ENCODE peak calls at places on chromosomes 13 and 19, in seven cellular contexts. G is mesendoderm; E is suprapubic skin; I is HepG2; B is CD8-positive, alpha-beta T cell; O is Panc1; Y is ovary. L is an unnamed sample.

GRCh38 chr13:23833733-23834611 is 55.2 kb downstream of the MIPEP start:
- DNase-seq in G (peak; percentile 18), E (no peak), I (no peak), B (no peak), O (no peak), Y (no peak), L (peak; percentile 18)

GRCh38 chr13:109010912-109011311 is 381.5 kb downstream of the MYO16 start:
- DNase-seq in G (peak; percentile 87), E (no peak), I (no peak), B (no peak), O (no peak), Y (no peak), L (no peak)

GRCh38 chr19:51029718-51030117 is 3.3 kb upstream of the KLK11 start:
- DNase-seq in G (peak; percentile 61), E (no peak), I (no peak), B (no peak), O (no peak), Y (no peak), L (no peak)

GRCh38 chr19:53272044-53272443 is 4.5 kb upstream of the VN1R4 start:
- DNase-seq in G (no peak), E (no peak), I (no peak), B (no peak), O (no peak), Y (no peak), L (no peak)

GRCh38 chr13:79966039-79966438 is 374.9 kb downstream of the SPRY2 start:
- DNase-seq in G (no peak), E (no peak), I (no peak), B (no peak), O (no peak), Y (no peak), L (no peak)

GRCh38 chr13:63737418-63737817 is 2321.8 kb upstream of the PCDH20 start:
- DNase-seq in G (no peak), E (no peak), I (peak; percentile 13), B (no peak), O (no peak), Y (no peak), L (no peak)

GRCh38 chr13:47178090-47178950 is 281.5 kb upstream of the HTR2A start:
- DNase-seq in G (peak; percentile 22), E (no peak), I (no peak), B (no peak), O (no peak), Y (no peak), L (no peak)

GRCh38 chr13:100203696-100204367 is 114.9 kb downstream of the PCCA start:
- DNase-seq in G (no peak), E (no peak), I (no peak), B (no peak), O (no peak), Y (no peak), L (no peak)

GRCh38 chr19:35903550-35904179 is 1.3 kb downstream of the HCST start:
- DNase-seq in G (peak; percentile 93), E (peak; percentile 88), I (peak; percentile 52), B (peak; percentile 87), O (no peak), Y (peak; percentile 53), L (no peak)

GRCh38 chr13:65907656-65908441 is 1322.3 kb downstream of the PCDH9 start:
- DNase-seq in G (peak; percentile 8), E (no peak), I (no peak), B (no peak), O (no peak), Y (no peak), L (no peak)

GRCh38 chr19:4369888-4370260 is 26.5 kb downstream of the MPND start:
- DNase-seq in G (peak; percentile 54), E (no peak), I (no peak), B (peak; percentile 77), O (no peak), Y (peak; percentile 59), L (no peak)

GRCh38 chr19:2827840-2828489 is 8.3 kb downstream of the ZNF554 start:
- DNase-seq in G (no peak), E (no peak), I (no peak), B (no peak), O (no peak), Y (no peak), L (no peak)

GRCh38 chr13:31909889-31910551 is 121.6 kb upstream of the FRY start:
- DNase-seq in G (peak; percentile 66), E (no peak), I (peak; percentile 45), B (peak; percentile 53), O (peak; percentile 20), Y (peak; percentile 43), L (peak; percentile 70)

GRCh38 chr13:97136418-97136817 is 85.7 kb upstream of the MBNL2 start:
- DNase-seq in G (no peak), E (no peak), I (no peak), B (no peak), O (no peak), Y (no peak), L (no peak)

GRCh38 chr13:44302233-44302632 is 71.4 kb upstream of the SERP2 start:
- DNase-seq in G (no peak), E (no peak), I (no peak), B (no peak), O (no peak), Y (no peak), L (no peak)

DNA sequence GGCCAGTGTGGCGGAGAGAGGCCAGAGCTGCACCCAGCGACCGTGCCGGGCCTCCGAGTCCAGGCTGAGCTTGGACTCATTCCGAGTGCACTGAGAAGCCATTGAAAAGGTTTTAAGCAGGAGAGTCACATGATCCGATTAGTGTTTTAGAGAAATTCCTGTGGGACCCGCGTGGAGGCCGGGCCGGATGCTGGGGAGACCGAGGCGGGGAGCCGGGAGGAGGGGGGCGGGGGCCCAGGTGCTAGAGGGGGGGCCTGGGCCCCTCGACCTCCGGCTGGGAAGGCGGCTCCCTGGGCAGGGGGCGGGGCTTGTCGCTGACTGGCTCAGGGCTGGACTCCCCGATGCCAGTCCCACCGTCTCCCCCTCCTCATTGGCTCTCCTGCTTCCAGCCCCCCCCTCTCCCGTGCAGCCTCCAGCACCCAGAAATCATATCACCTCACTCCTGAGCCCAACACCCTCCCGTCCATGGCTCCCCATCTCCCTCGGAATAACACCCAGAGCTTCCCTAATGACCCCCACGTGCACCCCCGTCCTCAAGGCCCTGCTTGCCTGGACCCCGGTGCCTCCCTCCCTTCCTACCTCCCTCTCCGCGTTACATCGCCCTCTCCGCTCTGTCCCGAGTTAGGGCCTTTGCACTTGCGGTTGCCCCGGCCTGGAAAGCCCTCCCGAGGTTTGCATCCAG is 5.2 kb upstream of the ZNF579 start:
- DNase-seq in G (peak; percentile 63), E (no peak), I (peak; percentile 76), B (peak; percentile 50), O (no peak), Y (peak; percentile 87), L (no peak)
- H3K27ac ChIP-seq in G (peak overlapping the region; percentile 67), E (peak overlapping the region; percentile 32), I (peak overlapping the region; percentile 25), B (no peak overlapping the region), O (peak overlapping the region; percentile 58), Y (peak overlapping the region; percentile 55), L (peak overlapping the region; percentile 96)

GRCh38 chr13:98549006-98549727 is 27.7 kb downstream of the STK24 start:
- DNase-seq in G (no peak), E (no peak), I (peak; percentile 28), B (no peak), O (no peak), Y (no peak), L (no peak)
- H3K27ac ChIP-seq in G (no peak overlapping the region), E (peak overlapping the region; percentile 3), I (peak overlapping the region; percentile 12), B (no peak overlapping the region), O (no peak overlapping the region), Y (no peak overlapping the region), L (no peak overlapping the region)

GRCh38 chr13:48923376-48923775 is 52.3 kb upstream of the FNDC3A start:
- DNase-seq in G (no peak), E (no peak), I (no peak), B (no peak), O (no peak), Y (no peak), L (no peak)

GRCh38 chr13:48919750-48920149 is 56.0 kb upstream of the FNDC3A start:
- DNase-seq in G (no peak), E (no peak), I (no peak), B (no peak), O (no peak), Y (no peak), L (no peak)

DNA sequence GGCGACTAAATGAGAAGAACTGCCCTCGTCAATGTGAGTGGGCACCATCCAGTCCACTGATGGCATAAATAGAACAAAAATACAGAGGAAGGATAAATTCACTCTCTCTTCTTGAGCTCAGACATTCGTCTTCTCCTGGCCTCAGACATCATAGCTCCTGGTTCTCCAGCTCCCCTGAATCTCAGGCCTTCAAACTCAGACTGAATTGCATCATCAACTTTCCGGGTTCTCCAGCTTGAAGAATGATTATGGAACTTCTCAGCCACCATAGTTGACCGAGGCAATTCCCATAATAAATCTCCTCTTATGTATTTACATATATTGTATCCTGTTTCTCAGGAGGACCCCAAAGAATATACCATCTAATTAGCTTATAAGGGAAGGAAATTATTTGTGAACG is 55.0 kb upstream of the FNDC3A start:
- DNase-seq in G (no peak), E (no peak), I (no peak), B (no peak), O (no peak), Y (no peak), L (no peak)
- H3K27ac ChIP-seq in G (no peak overlapping the region), E (no peak overlapping the region), I (no peak overlapping the region), B (no peak overlapping the region), O (no peak overlapping the region), Y (no peak overlapping the region), L (no peak overlapping the region)

GRCh38 chr19:6654347-6655310 is 15.3 kb downstream of the TNFSF14 start:
- DNase-seq in G (no peak), E (no peak), I (no peak), B (peak; percentile 37), O (no peak), Y (no peak), L (no peak)
- H3K27ac ChIP-seq in G (peak overlapping the region; percentile 4), E (no peak overlapping the region), I (no peak overlapping the region), B (no peak overlapping the region), O (no peak overlapping the region), Y (no peak overlapping the region), L (no peak overlapping the region)

DNA sequence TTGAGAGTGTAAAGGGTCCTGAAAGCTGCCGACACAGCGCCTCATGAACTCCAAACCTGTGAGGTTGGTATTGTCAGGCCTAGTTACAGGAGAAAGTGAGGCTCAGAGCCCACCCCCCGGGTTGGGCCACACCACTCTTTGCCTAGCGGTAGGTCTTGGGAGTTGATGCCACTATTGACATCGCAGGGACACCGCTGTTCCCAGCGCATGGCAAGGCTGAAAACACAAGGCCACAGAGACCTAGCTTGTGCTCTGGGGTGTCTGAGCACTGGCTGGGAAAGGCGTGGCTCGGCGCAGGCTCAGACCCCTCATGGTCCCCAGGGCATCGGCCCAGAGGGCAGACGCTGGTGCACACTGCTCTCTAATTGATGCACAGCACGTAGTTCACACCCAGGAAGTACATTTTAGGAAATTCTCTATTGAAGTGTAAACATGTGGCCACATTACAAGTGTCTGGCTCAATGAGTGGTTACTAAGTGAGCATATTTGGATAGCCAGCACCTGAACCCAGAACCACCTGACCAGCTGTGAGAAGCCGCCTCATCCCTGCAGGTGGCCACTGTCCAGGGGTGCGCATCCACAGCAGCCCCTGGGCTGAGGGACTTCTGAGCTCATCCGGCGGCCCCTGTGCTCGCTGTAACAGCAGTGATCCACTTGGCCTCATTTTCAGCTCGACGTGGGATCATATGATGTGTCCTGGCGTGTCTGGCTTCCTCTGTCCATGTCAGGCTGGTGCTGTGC is 27.3 kb downstream of the UPF1 start:
- DNase-seq in G (no peak), E (no peak), I (no peak), B (no peak), O (no peak), Y (no peak), L (no peak)
- H3K27ac ChIP-seq in G (no peak overlapping the region), E (no peak overlapping the region), I (no peak overlapping the region), B (no peak overlapping the region), O (no peak overlapping the region), Y (no peak overlapping the region), L (no peak overlapping the region)

L was measured in SK-N-MC.